ENCODE peak calls at places on chromosomes 13 and 19, in six cellular contexts. One of them, this sample, is unnamed.

GRCh38 chr13:39446865-39447264 is 156.1 kb downstream of the LHFPL6 start:
- DNase-seq in Panc1: no peak
- DNase-seq in K562: no peak
- DNase-seq in SK-N-SH: no peak
- DNase-seq in GM23338: no peak
- DNase-seq in HepG2: no peak
- DNase-seq in this sample: no peak

GRCh38 chr19:6753178-6754031 is 13.8 kb downstream of the SH2D3A start:
- DNase-seq in SK-N-SH: peak
- DNase-seq in Panc1: peak
- DNase-seq in GM23338: peak
- DNase-seq in HepG2: peak
- DNase-seq in K562: peak
- DNase-seq in this sample: peak

GRCh38 chr19:46756544-46756888 is 10.3 kb upstream of the STRN4 start:
- DNase-seq in K562: no peak
- DNase-seq in HepG2: no peak
- DNase-seq in Panc1: no peak
- DNase-seq in SK-N-SH: no peak
- DNase-seq in GM23338: no peak
- DNase-seq in this sample: no peak

GRCh38 chr13:24625870-24626419 is 54.3 kb upstream of the ATP12A start:
- DNase-seq in GM23338: no peak
- DNase-seq in HepG2: no peak
- DNase-seq in SK-N-SH: no peak
- DNase-seq in Panc1: no peak
- DNase-seq in K562: no peak
- DNase-seq in this sample: no peak

GRCh38 chr13:111011899-111012298 is 97.0 kb upstream of the ANKRD10 start:
- DNase-seq in GM23338: no peak
- DNase-seq in Panc1: no peak
- DNase-seq in SK-N-SH: no peak
- DNase-seq in K562: no peak
- DNase-seq in HepG2: no peak
- DNase-seq in this sample: no peak

GRCh38 chr13:93977986-93978385 is 501.5 kb downstream of the DCT start:
- DNase-seq in GM23338: no peak
- DNase-seq in K562: no peak
- DNase-seq in HepG2: no peak
- DNase-seq in SK-N-SH: no peak
- DNase-seq in Panc1: no peak
- DNase-seq in this sample: no peak

GRCh38 chr19:28242317-28242927 is 970.5 kb downstream of the UQCRFS1 start:
- DNase-seq in SK-N-SH: peak
- DNase-seq in GM23338: peak
- DNase-seq in Panc1: no peak
- DNase-seq in K562: peak
- DNase-seq in HepG2: no peak
- DNase-seq in this sample: peak

GRCh38 chr19:55692681-55693081 is 17.7 kb downstream of the EPN1 start:
- DNase-seq in HepG2: no peak
- DNase-seq in Panc1: no peak
- DNase-seq in SK-N-SH: no peak
- DNase-seq in K562: no peak
- DNase-seq in GM23338: no peak
- DNase-seq in this sample: no peak

GRCh38 chr13:57624565-57625435 is 6.7 kb upstream of the PCDH17 start:
- DNase-seq in Panc1: no peak
- DNase-seq in SK-N-SH: peak
- DNase-seq in HepG2: peak
- DNase-seq in GM23338: peak
- DNase-seq in K562: peak
- DNase-seq in this sample: peak

GRCh38 chr19:50500753-50501151 is 10.2 kb downstream of the JOSD2 start:
- DNase-seq in GM23338: no peak
- DNase-seq in K562: no peak
- DNase-seq in Panc1: no peak
- DNase-seq in HepG2: no peak
- DNase-seq in SK-N-SH: no peak
- DNase-seq in this sample: no peak

GRCh38 chr13:99995503-99996176 is 14.1 kb downstream of the ZIC2 start:
- DNase-seq in K562: no peak
- DNase-seq in SK-N-SH: no peak
- DNase-seq in Panc1: no peak
- DNase-seq in GM23338: peak
- DNase-seq in HepG2: no peak
- DNase-seq in this sample: no peak

GRCh38 chr13:51999525-51999924 is 11.7 kb downstream of the ATP7B start:
- DNase-seq in K562: no peak
- DNase-seq in Panc1: no peak
- DNase-seq in SK-N-SH: no peak
- DNase-seq in HepG2: no peak
- DNase-seq in GM23338: no peak
- DNase-seq in this sample: no peak

GRCh38 chr13:72983085-72983768 is 75.6 kb upstream of the KLF5 start:
- DNase-seq in SK-N-SH: no peak
- DNase-seq in Panc1: no peak
- DNase-seq in HepG2: peak
- DNase-seq in GM23338: no peak
- DNase-seq in K562: no peak
- DNase-seq in this sample: no peak

GRCh38 chr13:54637377-54637776 is 1608.8 kb downstream of the OLFM4 start:
- DNase-seq in SK-N-SH: no peak
- DNase-seq in HepG2: peak
- DNase-seq in Panc1: no peak
- DNase-seq in GM23338: peak
- DNase-seq in K562: no peak
- DNase-seq in this sample: no peak
- TF ChIP-seq REST in SK-N-SH: no peak
- TF ChIP-seq REST in HepG2: no peak
- TF ChIP-seq REST in Panc1: no peak
- TF ChIP-seq REST in GM23338: no peak
- TF ChIP-seq REST in K562: no peak
- TF ChIP-seq REST in this sample: no peak

GRCh38 chr19:3075605-3076431 is 13.5 kb upstream of the TLE5 start:
- DNase-seq in GM23338: peak
- DNase-seq in K562: peak
- DNase-seq in Panc1: no peak
- DNase-seq in HepG2: no peak
- DNase-seq in SK-N-SH: peak
- DNase-seq in this sample: no peak
- TF ChIP-seq POLR2AphosphoS5 in GM23338: no peak
- TF ChIP-seq POLR2AphosphoS5 in K562: no peak
- TF ChIP-seq POLR2AphosphoS5 in Panc1: no peak
- TF ChIP-seq POLR2AphosphoS5 in HepG2: no peak
- TF ChIP-seq POLR2AphosphoS5 in SK-N-SH: no peak
- TF ChIP-seq POLR2AphosphoS5 in this sample: no peak

GRCh38 chr19:33075519-33075918 is 5.5 kb upstream of the GPATCH1 start:
- DNase-seq in HepG2: no peak
- DNase-seq in SK-N-SH: no peak
- DNase-seq in Panc1: no peak
- DNase-seq in GM23338: no peak
- DNase-seq in K562: no peak
- DNase-seq in this sample: no peak
- TF ChIP-seq REST in HepG2: no peak
- TF ChIP-seq REST in SK-N-SH: no peak
- TF ChIP-seq REST in Panc1: no peak
- TF ChIP-seq REST in GM23338: no peak
- TF ChIP-seq REST in K562: no peak
- TF ChIP-seq REST in this sample: no peak

DNA sequence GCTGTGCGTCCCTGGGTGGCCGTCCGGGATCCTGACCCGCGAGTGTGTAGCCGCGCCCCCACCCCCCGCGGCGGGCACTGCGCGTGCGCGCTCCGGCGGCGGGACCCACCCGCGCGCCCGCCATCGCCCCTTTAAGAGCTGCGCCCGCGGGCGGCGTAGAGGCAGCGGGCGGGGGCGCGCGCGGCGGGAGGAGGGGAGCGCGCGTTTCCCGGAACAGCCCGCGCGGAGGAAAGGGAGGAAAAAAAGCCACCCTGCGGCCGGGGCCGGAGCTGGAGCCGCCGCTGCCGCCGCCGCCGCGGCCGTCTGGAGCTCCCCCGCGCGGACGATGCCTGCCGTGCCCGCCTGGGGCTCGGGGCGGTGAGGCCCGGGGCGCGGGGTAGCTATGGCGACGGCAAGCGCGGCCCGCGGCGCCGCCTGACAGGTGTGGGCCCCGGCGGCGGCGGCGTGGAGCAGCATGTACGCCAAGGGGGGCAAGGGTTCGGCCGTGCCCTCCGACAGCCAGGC is at the start of gene SSBP4:
- DNase-seq in GM23338: peak
- DNase-seq in HepG2: peak
- DNase-seq in Panc1: no peak
- DNase-seq in K562: peak
- DNase-seq in SK-N-SH: peak
- DNase-seq in this sample: peak
- TF ChIP-seq POLR2AphosphoS5 in GM23338: no peak
- TF ChIP-seq POLR2AphosphoS5 in HepG2: no peak
- TF ChIP-seq POLR2AphosphoS5 in Panc1: peak
- TF ChIP-seq POLR2AphosphoS5 in K562: no peak
- TF ChIP-seq POLR2AphosphoS5 in SK-N-SH: no peak
- TF ChIP-seq POLR2AphosphoS5 in this sample: peak

DNA sequence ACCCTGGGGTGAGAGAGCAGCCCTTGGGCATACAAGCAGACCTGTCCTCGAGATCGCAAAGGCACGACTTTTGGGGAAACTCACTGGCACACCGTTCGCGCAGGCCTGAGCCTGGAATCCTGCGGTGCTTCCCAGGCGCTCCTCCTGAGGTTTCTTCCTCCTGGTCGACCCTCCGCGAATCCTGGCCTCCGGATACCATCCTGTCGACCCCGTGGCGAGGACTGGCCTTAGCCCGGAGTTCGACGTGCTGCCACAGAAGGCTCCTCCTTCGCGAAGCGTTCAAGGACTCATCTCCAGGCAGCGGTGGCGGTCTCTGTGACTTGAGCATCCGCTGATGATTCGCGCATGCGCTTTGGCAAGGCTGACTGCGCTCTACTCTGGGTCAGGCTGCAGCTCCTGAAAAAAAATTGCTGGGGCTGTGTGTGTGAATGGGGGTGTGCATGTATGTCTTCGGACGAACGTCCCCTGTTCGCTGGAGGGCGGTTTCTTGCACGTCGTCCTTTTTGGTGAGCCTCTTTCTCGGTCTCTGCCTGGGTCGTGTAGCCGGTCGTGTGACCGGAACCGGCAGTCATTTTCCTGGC is 64.4 kb upstream of the ZNF527 start:
- DNase-seq in Panc1: no peak
- DNase-seq in SK-N-SH: no peak
- DNase-seq in K562: no peak
- DNase-seq in GM23338: no peak
- DNase-seq in HepG2: no peak
- DNase-seq in this sample: no peak
- TF ChIP-seq REST in Panc1: no peak
- TF ChIP-seq REST in SK-N-SH: no peak
- TF ChIP-seq REST in K562: no peak
- TF ChIP-seq REST in GM23338: no peak
- TF ChIP-seq REST in HepG2: no peak
- TF ChIP-seq REST in this sample: no peak

GRCh38 chr19:4443966-4444764 is 13.4 kb downstream of the UBXN6 start:
- DNase-seq in SK-N-SH: peak
- DNase-seq in K562: peak
- DNase-seq in GM23338: no peak
- DNase-seq in Panc1: no peak
- DNase-seq in HepG2: no peak
- DNase-seq in this sample: no peak
- TF ChIP-seq POLR2AphosphoS5 in SK-N-SH: no peak
- TF ChIP-seq POLR2AphosphoS5 in K562: peak
- TF ChIP-seq POLR2AphosphoS5 in GM23338: no peak
- TF ChIP-seq POLR2AphosphoS5 in Panc1: peak
- TF ChIP-seq POLR2AphosphoS5 in HepG2: no peak
- TF ChIP-seq POLR2AphosphoS5 in this sample: peak

GRCh38 chr13:104530741-104531140 is 1464.5 kb upstream of the SLC10A2 start:
- DNase-seq in GM23338: no peak
- DNase-seq in K562: no peak
- DNase-seq in HepG2: no peak
- DNase-seq in Panc1: no peak
- DNase-seq in SK-N-SH: no peak
- DNase-seq in this sample: no peak
- TF ChIP-seq REST in GM23338: no peak
- TF ChIP-seq REST in K562: no peak
- TF ChIP-seq REST in HepG2: no peak
- TF ChIP-seq REST in Panc1: no peak
- TF ChIP-seq REST in SK-N-SH: no peak
- TF ChIP-seq REST in this sample: no peak

GRCh38 chr19:52191374-52191773 is 1.5 kb downstream of the PPP2R1A start:
- DNase-seq in K562: no peak
- DNase-seq in GM23338: no peak
- DNase-seq in Panc1: no peak
- DNase-seq in HepG2: no peak
- DNase-seq in SK-N-SH: no peak
- DNase-seq in this sample: no peak

GRCh38 chr19:52191951-52192350 is 2.1 kb downstream of the PPP2R1A start:
- DNase-seq in Panc1: no peak
- DNase-seq in SK-N-SH: no peak
- DNase-seq in HepG2: no peak
- DNase-seq in GM23338: peak
- DNase-seq in K562: no peak
- DNase-seq in this sample: no peak

GRCh38 chr19:52188822-52189744 is 769 bp upstream of the PPP2R1A start:
- DNase-seq in HepG2: no peak
- DNase-seq in GM23338: peak
- DNase-seq in Panc1: no peak
- DNase-seq in K562: no peak
- DNase-seq in SK-N-SH: peak
- DNase-seq in this sample: no peak

GRCh38 chr19:52189745-52190678 is at the start of gene PPP2R1A:
- DNase-seq in GM23338: peak
- DNase-seq in K562: peak
- DNase-seq in HepG2: peak
- DNase-seq in Panc1: peak
- DNase-seq in SK-N-SH: peak
- DNase-seq in this sample: peak

DNA sequence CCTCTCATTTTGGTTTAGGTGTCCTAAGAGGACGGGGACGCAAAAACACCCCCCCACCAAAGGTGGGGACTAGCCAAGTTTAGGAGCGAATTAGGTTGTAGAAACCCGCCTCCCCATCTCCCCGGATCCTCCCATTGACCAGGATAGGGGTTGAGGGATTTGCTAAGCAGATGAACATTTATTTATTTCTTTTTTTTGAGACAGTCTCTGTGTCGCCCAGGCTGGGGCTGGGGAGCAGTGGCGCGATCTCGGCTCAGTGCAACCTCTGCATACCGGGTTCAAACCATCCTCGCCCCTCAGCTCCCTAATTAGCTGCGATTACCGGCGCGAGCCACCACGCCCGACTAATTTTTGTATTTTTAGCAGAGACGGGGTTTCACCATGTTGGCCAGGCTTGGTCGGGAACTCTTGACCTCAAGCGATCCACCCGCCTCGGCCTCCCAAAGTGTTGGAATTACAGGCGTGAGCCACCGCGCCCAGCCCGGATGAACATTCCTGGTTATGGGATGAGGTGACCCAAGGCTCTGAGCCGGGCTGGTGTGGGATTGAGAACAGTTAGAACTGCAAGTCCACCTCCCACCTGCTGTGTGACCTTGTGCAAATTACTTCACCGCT is 934 bp downstream of the PPP2R1A start:
- DNase-seq in HepG2: no peak
- DNase-seq in SK-N-SH: peak
- DNase-seq in Panc1: no peak
- DNase-seq in GM23338: peak
- DNase-seq in K562: no peak
- DNase-seq in this sample: peak
- TF ChIP-seq POLR2AphosphoS5 in HepG2: no peak
- TF ChIP-seq POLR2AphosphoS5 in SK-N-SH: no peak
- TF ChIP-seq POLR2AphosphoS5 in Panc1: no peak
- TF ChIP-seq POLR2AphosphoS5 in GM23338: peak
- TF ChIP-seq POLR2AphosphoS5 in K562: no peak
- TF ChIP-seq POLR2AphosphoS5 in this sample: no peak